ENCODE peak calls at places on chromosomes 1 and 21, in four cellular contexts. P is H1, M is HepG2, K is HCT116. O is an unnamed sample.

GRCh38 chr1:213724640-213725536 is 262.9 kb upstream of the PROX1 start:
- DNase-seq in P (no peak), M (peak), K (no peak), O (peak)

GRCh38 chr1:203135636-203136305 is 8.2 kb downstream of the ADORA1 start:
- DNase-seq in P (no peak), M (no peak), K (no peak), O (peak)

GRCh38 chr1:36008546-36009197 is 75.2 kb upstream of the TEKT2 start:
- DNase-seq in P (no peak), M (peak), K (peak), O (no peak)

GRCh38 chr1:94095112-94095637 is 25.8 kb downstream of the ABCA4 start:
- DNase-seq in P (no peak), M (no peak), K (no peak), O (no peak)

GRCh38 chr21:45471229-45472052 is 66.5 kb downstream of the COL18A1 start:
- DNase-seq in P (no peak), M (peak), K (no peak), O (no peak)

GRCh38 chr1:67058761-67059160 is 4.8 kb upstream of the SLC35D1 start:
- DNase-seq in P (no peak), M (no peak), K (no peak), O (no peak)

GRCh38 chr1:248094884-248095283 is at the start of gene OR2L13:
- DNase-seq in P (no peak), M (no peak), K (no peak), O (no peak)

GRCh38 chr21:29749223-29749622 is 190.6 kb downstream of the GRIK1 start:
- DNase-seq in P (no peak), M (no peak), K (no peak), O (no peak)

GRCh38 chr1:7384679-7385078 is 386.4 kb upstream of the VAMP3 start:
- DNase-seq in P (no peak), M (no peak), K (no peak), O (no peak)

GRCh38 chr1:15299811-15300210 is 52.8 kb downstream of the FHAD1 start:
- DNase-seq in P (no peak), M (no peak), K (no peak), O (no peak)

GRCh38 chr1:200179126-200179780 is 151.7 kb downstream of the NR5A2 start:
- DNase-seq in P (no peak), M (no peak), K (no peak), O (no peak)

GRCh38 chr1:169634145-169634544 is 4.2 kb upstream of the SELP start:
- DNase-seq in P (no peak), M (no peak), K (no peak), O (no peak)

GRCh38 chr1:26110731-26111529 is 694 bp upstream of the PDIK1L start:
- DNase-seq in P (no peak), M (peak), K (peak), O (peak)
- TF ChIP-seq POLR2A in P (no peak), M (peak), K (peak), O (peak)

DNA sequence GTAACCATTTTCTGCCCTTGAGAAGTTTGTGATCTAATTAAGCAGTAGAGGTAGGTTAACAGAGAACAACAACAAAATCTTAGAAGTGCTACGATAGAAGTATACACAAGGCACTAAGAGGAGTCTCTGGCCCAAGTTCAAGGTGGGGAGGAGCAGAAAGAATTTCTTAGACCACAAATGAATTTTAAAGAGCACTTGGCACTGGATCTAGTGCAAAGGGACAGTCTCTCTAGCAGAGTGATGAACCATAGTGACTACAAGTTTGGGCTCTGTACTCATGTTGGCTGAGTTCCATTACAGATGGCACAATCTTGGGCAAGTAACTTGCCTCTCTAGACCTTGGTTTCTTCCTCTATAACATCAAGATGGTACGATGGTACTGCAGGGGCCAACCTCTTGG is 33.3 kb upstream of the PIGC start:
- DNase-seq in P (no peak), M (no peak), K (no peak), O (no peak)
- TF ChIP-seq MAX in P (no peak), M (no peak), K (no peak), O (no peak)

GRCh38 chr1:206685256-206685748 is 597 bp downstream of the MAPKAPK2 start:
- DNase-seq in P (no peak), M (no peak), K (no peak), O (peak)

GRCh38 chr1:206687251-206687914 is 2.7 kb downstream of the MAPKAPK2 start:
- DNase-seq in P (no peak), M (no peak), K (no peak), O (no peak)

GRCh38 chr1:206684478-206685255 is at the start of gene MAPKAPK2:
- DNase-seq in P (no peak), M (no peak), K (peak), O (peak)

GRCh38 chr1:206686486-206687249 is 2.0 kb downstream of the MAPKAPK2 start:
- DNase-seq in P (no peak), M (no peak), K (no peak), O (peak)

DNA sequence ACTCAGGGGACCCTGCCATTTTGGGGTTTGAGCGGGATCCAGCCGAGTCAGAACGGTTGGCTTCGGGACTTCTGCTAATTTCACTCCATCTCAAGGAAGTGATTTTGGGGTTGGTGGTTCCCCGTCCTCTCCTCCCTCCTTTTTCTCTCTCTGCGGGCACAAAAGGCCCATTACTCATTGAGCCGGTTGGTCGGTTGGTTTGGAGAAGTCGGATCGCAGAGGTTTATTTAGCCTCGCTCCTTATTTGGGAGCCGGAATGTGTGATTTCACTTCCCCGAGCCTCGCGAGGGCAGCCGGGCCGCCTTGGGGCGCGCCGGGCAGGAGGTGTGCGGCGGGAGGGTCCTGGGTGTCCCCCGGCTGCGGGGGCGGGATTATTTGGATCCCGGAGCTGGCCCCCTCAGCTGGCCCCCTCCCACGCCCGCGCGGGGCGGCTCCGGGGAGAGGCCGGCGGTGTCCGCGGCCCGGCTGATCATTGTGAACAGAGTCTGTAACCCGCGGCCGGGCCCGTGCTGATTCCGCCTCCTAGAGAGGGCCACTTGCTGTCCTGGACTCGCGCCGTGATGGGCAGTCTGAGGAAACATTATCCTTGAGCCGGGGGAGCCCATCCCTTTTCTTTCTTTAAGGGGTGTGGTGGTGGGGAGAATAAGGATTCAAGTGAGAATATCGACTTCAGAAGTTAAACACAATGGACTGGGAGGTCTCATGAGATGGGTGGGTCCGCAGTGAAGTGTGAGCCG is 1.2 kb downstream of the MAPKAPK2 start:
- DNase-seq in P (no peak), M (peak), K (peak), O (peak)
- TF ChIP-seq POLR2A in P (peak), M (peak), K (no peak), O (peak)

DNA sequence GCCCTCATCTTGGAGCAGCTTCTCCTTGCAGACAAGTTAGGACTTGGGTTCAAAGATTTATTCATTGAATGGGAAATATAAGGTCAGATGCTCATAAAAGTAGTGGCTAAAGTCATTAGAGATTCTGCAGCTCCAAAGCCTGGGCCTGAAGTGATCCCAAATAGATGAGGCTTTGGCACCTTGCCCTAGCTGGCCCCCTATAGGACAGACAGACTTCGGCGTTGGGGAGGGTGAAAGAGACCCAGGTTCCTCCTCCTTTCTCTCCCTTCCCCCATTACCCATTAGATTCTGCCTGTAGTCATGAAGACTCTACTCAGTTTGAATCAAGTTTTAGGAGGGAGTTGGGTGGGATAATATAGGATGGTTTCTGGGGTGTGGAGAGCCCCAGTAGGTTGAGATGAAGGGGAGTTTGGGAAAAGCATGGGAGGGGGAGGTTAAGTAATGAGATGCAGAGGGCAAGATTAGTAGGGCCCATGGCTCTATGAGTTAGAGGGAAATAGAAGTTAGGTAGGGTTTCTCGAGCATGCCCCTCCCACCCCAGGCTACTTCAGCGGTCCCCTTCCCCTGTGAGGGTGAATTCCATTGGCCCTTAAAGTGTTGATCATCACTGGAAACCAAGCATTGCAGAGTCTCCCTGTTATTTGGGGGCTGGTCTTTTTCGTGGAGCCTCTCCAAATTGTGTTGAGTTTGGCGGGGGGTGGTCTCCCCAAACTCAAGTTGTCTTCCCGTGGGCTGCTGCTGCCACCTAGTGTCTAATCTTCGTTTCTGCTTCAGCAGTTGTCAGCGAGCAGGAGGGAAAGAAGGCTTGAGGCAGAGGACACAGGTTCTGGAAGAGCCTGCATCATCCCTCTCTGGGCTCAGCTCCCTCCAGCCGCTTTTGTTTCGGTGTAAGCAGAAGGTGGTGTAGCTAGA is 2.1 kb upstream of the AHDC1 start:
- DNase-seq in P (no peak), M (peak), K (peak), O (peak)
- TF ChIP-seq MAX in P (no peak), M (peak), K (no peak), O (peak)

DNA sequence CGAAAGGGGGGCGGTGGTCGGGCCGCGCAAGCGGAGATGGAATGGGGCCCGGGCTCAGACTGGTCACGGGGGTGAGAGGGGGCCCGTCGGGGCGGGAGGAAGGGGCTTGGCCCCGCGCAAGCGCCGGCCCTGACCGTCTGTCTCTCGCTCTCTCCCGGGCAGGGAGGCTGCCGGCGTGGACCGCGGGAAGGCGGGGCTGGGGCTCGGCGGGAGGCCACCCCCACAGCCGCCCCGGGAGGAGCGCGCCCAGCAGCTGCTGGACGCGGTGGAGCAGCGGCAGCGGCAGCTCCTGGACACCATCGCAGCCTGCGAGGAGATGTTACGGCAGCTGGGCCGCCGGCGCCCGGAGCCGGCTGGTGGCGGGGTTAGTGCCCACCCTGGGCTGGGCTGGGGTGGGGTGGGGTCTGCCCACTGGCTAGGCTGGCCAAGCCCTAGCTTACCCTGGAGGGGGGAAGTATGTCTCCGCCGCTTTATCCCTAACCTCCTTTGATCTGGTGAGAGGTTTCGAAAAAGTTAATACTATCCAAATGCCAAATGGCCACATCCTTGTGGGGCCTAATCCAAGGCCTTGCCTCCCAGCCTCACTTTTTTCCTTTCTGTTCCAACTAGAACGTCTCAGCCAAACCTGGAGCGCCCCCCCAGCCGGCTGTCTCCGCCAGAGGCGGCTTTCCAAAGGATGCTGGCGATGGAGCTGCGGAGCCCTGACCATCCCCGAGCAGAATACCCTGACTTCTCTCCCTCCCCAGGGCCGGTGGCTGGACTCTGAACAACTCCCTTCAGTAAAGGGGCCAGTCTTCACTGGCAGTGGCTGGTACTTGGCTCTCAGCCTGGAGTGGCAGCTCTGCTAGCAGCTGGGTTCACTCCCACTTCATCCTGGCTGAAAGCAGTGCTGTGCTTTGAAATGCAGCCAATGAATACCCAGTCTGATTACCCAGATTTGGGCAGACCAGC is 636 bp upstream of the YRDC start:
- DNase-seq in P (no peak), M (no peak), K (no peak), O (peak)
- TF ChIP-seq POLR2A in P (no peak), M (no peak), K (no peak), O (no peak)